ENCODE peak calls at places on chromosome 19, in six cellular contexts. S is A172; B is posterior cingulate gyrus; J is T-helper 17 cell; I is stimulated activated CD8-positive, alpha-beta memory T cell treated with anti-CD3 and anti-CD28 coated beads, Interleukin-4, amount 100 ng/mL, for 4 hours; T is uterus. Y is an unnamed sample.

GRCh38 chr19:17784201-17785008 is 10.5 kb upstream of the B3GNT3 start:
- DNase-seq in S (peak; percentile 70), B (peak; percentile 34), J (peak; percentile 53), I (peak; percentile 60), T (peak; percentile 33), Y (peak; percentile 67)

GRCh38 chr19:14433454-14434156 is 499 bp downstream of the PKN1 start:
- DNase-seq in S (no peak), B (no peak), J (no peak), I (no peak), T (peak; percentile 40), Y (no peak)

GRCh38 chr19:7943444-7944176 is at the start of gene TIMM44:
- DNase-seq in S (peak; percentile 100), B (peak; percentile 99), J (peak; percentile 96), I (peak; percentile 96), T (peak; percentile 99), Y (peak; percentile 99)

GRCh38 chr19:979318-979741 is 4.8 kb upstream of the WDR18 start:
- DNase-seq in S (no peak), B (no peak), J (no peak), I (no peak), T (no peak), Y (no peak)

GRCh38 chr19:19627716-19628498 is at the start of gene LPAR2:
- DNase-seq in S (no peak), B (no peak), J (peak; percentile 89), I (peak; percentile 52), T (no peak), Y (peak; percentile 32)

GRCh38 chr19:48053856-48054255 is 10.0 kb upstream of the CABP5 start:
- DNase-seq in S (no peak), B (no peak), J (no peak), I (no peak), T (no peak), Y (no peak)

GRCh38 chr19:1237754-1238372 is at the start of gene CBARP:
- DNase-seq in S (no peak), B (no peak), J (peak; percentile 51), I (no peak), T (peak; percentile 58), Y (no peak)

GRCh38 chr19:55638864-55639359 is 1.9 kb upstream of the ZNF580 start:
- DNase-seq in S (peak; percentile 69), B (no peak), J (no peak), I (no peak), T (no peak), Y (peak; percentile 50)

GRCh38 chr19:47529018-47529742 is 14.3 kb upstream of the NAPA start:
- DNase-seq in S (no peak), B (no peak), J (no peak), I (no peak), T (no peak), Y (no peak)

GRCh38 chr19:7748756-7749155 is 1.4 kb upstream of the CD209 start:
- DNase-seq in S (peak; percentile 11), B (no peak), J (no peak), I (no peak), T (no peak), Y (no peak)

GRCh38 chr19:16612631-16613030 is 15.4 kb downstream of the MED26 start:
- DNase-seq in S (no peak), B (no peak), J (no peak), I (no peak), T (no peak), Y (no peak)

GRCh38 chr19:33436360-33437345 is 63.1 kb downstream of the CEBPG start:
- DNase-seq in S (no peak), B (no peak), J (no peak), I (no peak), T (no peak), Y (no peak)

GRCh38 chr19:16626796-16627193 is 1.2 kb downstream of the MED26 start:
- DNase-seq in S (no peak), B (no peak), J (no peak), I (no peak), T (no peak), Y (no peak)

GRCh38 chr19:41434450-41434849 is 5.3 kb downstream of the DMAC2 start:
- DNase-seq in S (no peak), B (no peak), J (no peak), I (no peak), T (no peak), Y (no peak)